ENCODE peak calls at places on chromosomes 7 and 10, in five cellular contexts. One of them, this sample, is unnamed.

GRCh38 chr10:11403116-11403515 is 208.3 kb downstream of the USP6NL start:
- DNase-seq in COLO829: no peak
- DNase-seq in HT1080: no peak
- DNase-seq in tibial nerve: no peak
- DNase-seq in cortex of kidney: no peak
- DNase-seq in this sample: no peak

GRCh38 chr10:64159910-64160872 is 639.0 kb downstream of the REEP3 start:
- DNase-seq in cortex of kidney: no peak
- DNase-seq in HT1080: no peak
- DNase-seq in COLO829: no peak
- DNase-seq in tibial nerve: no peak
- DNase-seq in this sample: no peak

GRCh38 chr7:28161319-28161718 is 19.3 kb downstream of the JAZF1 start:
- DNase-seq in HT1080: no peak
- DNase-seq in tibial nerve: no peak
- DNase-seq in COLO829: no peak
- DNase-seq in cortex of kidney: no peak
- DNase-seq in this sample: no peak

GRCh38 chr10:79152423-79152817 is 83.7 kb downstream of the ZMIZ1 start:
- DNase-seq in COLO829: no peak
- DNase-seq in tibial nerve: no peak
- DNase-seq in HT1080: peak; percentile 68
- DNase-seq in cortex of kidney: no peak
- DNase-seq in this sample: no peak

GRCh38 chr10:123024540-123024939 is 15.7 kb downstream of the ACADSB start:
- DNase-seq in COLO829: no peak
- DNase-seq in cortex of kidney: no peak
- DNase-seq in tibial nerve: no peak
- DNase-seq in HT1080: no peak
- DNase-seq in this sample: no peak

GRCh38 chr7:33748793-33749192 is 156.5 kb upstream of the BMPER start:
- DNase-seq in tibial nerve: peak; percentile 17
- DNase-seq in COLO829: no peak
- DNase-seq in cortex of kidney: no peak
- DNase-seq in HT1080: no peak
- DNase-seq in this sample: no peak

GRCh38 chr7:29457565-29457971 is 106.1 kb upstream of the PRR15 start:
- DNase-seq in COLO829: no peak
- DNase-seq in cortex of kidney: no peak
- DNase-seq in tibial nerve: no peak
- DNase-seq in HT1080: no peak
- DNase-seq in this sample: no peak

GRCh38 chr10:25017247-25017590 is 807 bp downstream of the THNSL1 start:
- DNase-seq in tibial nerve: peak; percentile 7
- DNase-seq in cortex of kidney: no peak
- DNase-seq in HT1080: no peak
- DNase-seq in COLO829: peak; percentile 5
- DNase-seq in this sample: no peak

GRCh38 chr10:6187278-6187677 is 15.5 kb upstream of the PFKFB3 start:
- DNase-seq in HT1080: no peak
- DNase-seq in cortex of kidney: no peak
- DNase-seq in tibial nerve: no peak
- DNase-seq in COLO829: no peak
- DNase-seq in this sample: no peak

GRCh38 chr10:110634527-110635209 is 9.5 kb upstream of the RBM20 start:
- DNase-seq in tibial nerve: no peak
- DNase-seq in cortex of kidney: no peak
- DNase-seq in HT1080: peak; percentile 19
- DNase-seq in COLO829: no peak
- DNase-seq in this sample: no peak

GRCh38 chr10:122265896-122266295 is 5.2 kb upstream of the BTBD16 start:
- DNase-seq in cortex of kidney: no peak
- DNase-seq in HT1080: no peak
- DNase-seq in tibial nerve: no peak
- DNase-seq in COLO829: no peak
- DNase-seq in this sample: no peak

GRCh38 chr10:80462277-80462985 is 8.3 kb downstream of the TSPAN14 start:
- DNase-seq in tibial nerve: peak; percentile 81
- DNase-seq in HT1080: no peak
- DNase-seq in cortex of kidney: no peak
- DNase-seq in COLO829: no peak
- DNase-seq in this sample: no peak

GRCh38 chr7:115013887-115014286 is 92.0 kb downstream of the MDFIC start:
- DNase-seq in tibial nerve: no peak
- DNase-seq in cortex of kidney: no peak
- DNase-seq in HT1080: no peak
- DNase-seq in COLO829: no peak
- DNase-seq in this sample: no peak

GRCh38 chr10:74851834-74852233 is 25.4 kb downstream of the KAT6B start:
- DNase-seq in HT1080: no peak
- DNase-seq in COLO829: no peak
- DNase-seq in tibial nerve: no peak
- DNase-seq in cortex of kidney: no peak
- DNase-seq in this sample: no peak

GRCh38 chr7:113122657-113123252 is 4.4 kb upstream of the SMIM30 start:
- DNase-seq in COLO829: no peak
- DNase-seq in tibial nerve: no peak
- DNase-seq in HT1080: no peak
- DNase-seq in cortex of kidney: no peak
- DNase-seq in this sample: no peak

GRCh38 chr7:95859434-95859833 is 87.1 kb downstream of the DYNC1I1 start:
- DNase-seq in cortex of kidney: no peak
- DNase-seq in COLO829: no peak
- DNase-seq in HT1080: peak; percentile 89
- DNase-seq in tibial nerve: no peak
- DNase-seq in this sample: no peak

GRCh38 chr7:95886501-95887090 is 114.2 kb downstream of the DYNC1I1 start:
- DNase-seq in HT1080: peak; percentile 79
- DNase-seq in cortex of kidney: no peak
- DNase-seq in COLO829: peak; percentile 74
- DNase-seq in tibial nerve: no peak
- DNase-seq in this sample: no peak

GRCh38 chr7:143388491-143389101 is 7.5 kb downstream of the ZYX start:
- DNase-seq in HT1080: no peak
- DNase-seq in tibial nerve: no peak
- DNase-seq in cortex of kidney: no peak
- DNase-seq in COLO829: no peak
- DNase-seq in this sample: no peak

GRCh38 chr10:50508315-50509051 is 115.3 kb downstream of the SGMS1 start:
- DNase-seq in COLO829: no peak
- DNase-seq in HT1080: no peak
- DNase-seq in cortex of kidney: no peak
- DNase-seq in tibial nerve: no peak
- DNase-seq in this sample: no peak

GRCh38 chr7:155011081-155011480 is 8.2 kb upstream of the PAXIP1 start:
- DNase-seq in HT1080: no peak
- DNase-seq in COLO829: no peak
- DNase-seq in tibial nerve: no peak
- DNase-seq in cortex of kidney: no peak
- DNase-seq in this sample: no peak

GRCh38 chr10:9211228-9211627 is 1156.7 kb downstream of the GATA3 start:
- DNase-seq in cortex of kidney: no peak
- DNase-seq in COLO829: no peak
- DNase-seq in HT1080: no peak
- DNase-seq in tibial nerve: no peak
- DNase-seq in this sample: no peak

GRCh38 chr10:78413294-78414055 is 379.8 kb downstream of the RPS24 start:
- DNase-seq in tibial nerve: no peak
- DNase-seq in HT1080: no peak
- DNase-seq in cortex of kidney: no peak
- DNase-seq in COLO829: no peak
- DNase-seq in this sample: no peak

GRCh38 chr7:35749548-35749947 is 51.3 kb upstream of the SEPTIN7 start:
- DNase-seq in cortex of kidney: no peak
- DNase-seq in COLO829: no peak
- DNase-seq in tibial nerve: no peak
- DNase-seq in HT1080: no peak
- DNase-seq in this sample: no peak

GRCh38 chr7:21261627-21262564 is 166.0 kb upstream of the SP4 start:
- DNase-seq in HT1080: peak; percentile 25
- DNase-seq in cortex of kidney: no peak
- DNase-seq in tibial nerve: no peak
- DNase-seq in COLO829: peak; percentile 41
- DNase-seq in this sample: no peak

GRCh38 chr7:44104880-44105771 is 981 bp downstream of the AEBP1 start:
- DNase-seq in tibial nerve: peak; percentile 68
- DNase-seq in COLO829: no peak
- DNase-seq in HT1080: peak; percentile 28
- DNase-seq in cortex of kidney: no peak
- DNase-seq in this sample: no peak

GRCh38 chr7:154832557-154833138 is 170.3 kb downstream of the PAXIP1 start:
- DNase-seq in tibial nerve: no peak
- DNase-seq in HT1080: peak; percentile 22
- DNase-seq in cortex of kidney: no peak
- DNase-seq in COLO829: no peak
- DNase-seq in this sample: no peak

GRCh38 chr10:85581357-85581756 is 785.2 kb downstream of the GRID1 start:
- DNase-seq in COLO829: no peak
- DNase-seq in tibial nerve: no peak
- DNase-seq in HT1080: no peak
- DNase-seq in cortex of kidney: no peak
- DNase-seq in this sample: no peak

GRCh38 chr7:45658716-45659495 is 84.7 kb downstream of the ADCY1 start:
- DNase-seq in HT1080: no peak
- DNase-seq in tibial nerve: no peak
- DNase-seq in COLO829: no peak
- DNase-seq in cortex of kidney: no peak
- DNase-seq in this sample: no peak

GRCh38 chr10:124697837-124698559 is 46.2 kb downstream of the FAM53B start:
- DNase-seq in tibial nerve: no peak
- DNase-seq in cortex of kidney: no peak
- DNase-seq in COLO829: no peak
- DNase-seq in HT1080: no peak
- DNase-seq in this sample: no peak

GRCh38 chr10:48885376-48885775 is 54.3 kb downstream of the LRRC18 start:
- DNase-seq in HT1080: peak; percentile 9
- DNase-seq in COLO829: no peak
- DNase-seq in tibial nerve: no peak
- DNase-seq in cortex of kidney: no peak
- DNase-seq in this sample: no peak

GRCh38 chr7:27647052-27647451 is 15.6 kb downstream of the HIBADH start:
- DNase-seq in HT1080: peak; percentile 74
- DNase-seq in COLO829: no peak
- DNase-seq in cortex of kidney: no peak
- DNase-seq in tibial nerve: no peak
- DNase-seq in this sample: no peak

This sample was measured in GOT3.